ENCODE peak calls at places on chromosome 16, in six cellular contexts. Q is A549; G is H1; Y is ovary; H is effector memory CD4-positive, alpha-beta T cell; E is cardiac muscle cell. F is an unnamed sample.

GRCh38 chr16:68234188-68235104 is 1.5 kb downstream of the ESRP2 start:
- DNase-seq in G (peak), Q (no peak), H (no peak), Y (no peak), E (no peak), F (no peak)

GRCh38 chr16:56558024-56558747 is 6.7 kb upstream of the MT4 start:
- DNase-seq in Y (no peak), Q (peak), E (peak), H (no peak), G (no peak), F (no peak)

GRCh38 chr16:81694494-81695285 is 84.4 kb upstream of the PLCG2 start:
- DNase-seq in Q (no peak), E (peak), Y (peak), H (no peak), G (no peak), F (no peak)

GRCh38 chr16:12406840-12407690 is 396.6 kb downstream of the CPPED1 start:
- DNase-seq in Q (peak), H (no peak), G (no peak), E (no peak), Y (no peak), F (no peak)

GRCh38 chr16:72271841-72272240 is 99.9 kb upstream of the PMFBP1 start:
- DNase-seq in E (no peak), G (no peak), Y (no peak), Q (no peak), H (no peak), F (no peak)

GRCh38 chr16:3256146-3256875 is at the start of gene MEFV:
- DNase-seq in Q (no peak), H (no peak), Y (no peak), E (peak), G (no peak), F (peak)

GRCh38 chr16:17556276-17557052 is 85.7 kb upstream of the XYLT1 start:
- DNase-seq in Q (peak), Y (no peak), E (peak), H (no peak), G (no peak), F (no peak)

GRCh38 chr16:4373909-4374742 is 2.5 kb downstream of the VASN start:
- DNase-seq in H (no peak), E (peak), G (no peak), Y (peak), Q (peak), F (peak)

GRCh38 chr16:86215233-86215978 is 294.9 kb upstream of the FOXF1 start:
- DNase-seq in G (no peak), E (no peak), H (no peak), Y (no peak), Q (no peak), F (no peak)

GRCh38 chr16:50665128-50665878 is 15.8 kb downstream of the SNX20 start:
- DNase-seq in Q (peak), H (peak), Y (peak), G (peak), E (peak), F (peak)
- H3K4me3 ChIP-seq in Q (peak), H (peak), Y (peak), G (peak), E (no peak), F (peak)

GRCh38 chr16:27253526-27253930 is 15.0 kb downstream of the NSMCE1 start:
- DNase-seq in Q (peak), Y (no peak), E (peak), G (no peak), H (no peak), F (no peak)
- H3K27ac ChIP-seq in Q (no peak), Y (no peak), E (no peak), G (no peak), H (no peak), F (no peak)

GRCh38 chr16:84659656-84660300 is 11.5 kb downstream of the KLHL36 start:
- DNase-seq in Y (no peak), E (no peak), G (no peak), Q (no peak), H (no peak), F (no peak)

GRCh38 chr16:84660973-84661372 is 12.7 kb downstream of the KLHL36 start:
- DNase-seq in Y (no peak), E (no peak), G (no peak), Q (no peak), H (no peak), F (no peak)

GRCh38 chr16:84663433-84664101 is 15.3 kb downstream of the KLHL36 start:
- DNase-seq in H (no peak), Q (no peak), Y (no peak), E (no peak), G (no peak), F (no peak)

GRCh38 chr16:84661418-84662060 is 13.2 kb downstream of the KLHL36 start:
- DNase-seq in Y (no peak), H (no peak), G (no peak), E (no peak), Q (no peak), F (no peak)

GRCh38 chr16:84662471-84662870 is 14.2 kb downstream of the KLHL36 start:
- DNase-seq in H (no peak), Y (no peak), G (no peak), E (no peak), Q (no peak), F (no peak)
- H3K4me3 ChIP-seq in H (no peak), Y (no peak), G (no peak), E (no peak), Q (no peak), F (no peak)

GRCh38 chr16:88102597-88102996 is 151.4 kb downstream of the BANP start:
- DNase-seq in Q (no peak), E (no peak), H (no peak), G (no peak), Y (no peak), F (no peak)
- H3K27ac ChIP-seq in Q (no peak), E (no peak), H (no peak), G (no peak), Y (no peak), F (no peak)

GRCh38 chr16:61412562-61412961 is 623.7 kb downstream of the CDH8 start:
- DNase-seq in Q (no peak), H (no peak), G (no peak), Y (no peak), E (no peak), F (no peak)
- H3K4me3 ChIP-seq in Q (no peak), H (no peak), G (no peak), Y (no peak), E (no peak), F (no peak)

DNA sequence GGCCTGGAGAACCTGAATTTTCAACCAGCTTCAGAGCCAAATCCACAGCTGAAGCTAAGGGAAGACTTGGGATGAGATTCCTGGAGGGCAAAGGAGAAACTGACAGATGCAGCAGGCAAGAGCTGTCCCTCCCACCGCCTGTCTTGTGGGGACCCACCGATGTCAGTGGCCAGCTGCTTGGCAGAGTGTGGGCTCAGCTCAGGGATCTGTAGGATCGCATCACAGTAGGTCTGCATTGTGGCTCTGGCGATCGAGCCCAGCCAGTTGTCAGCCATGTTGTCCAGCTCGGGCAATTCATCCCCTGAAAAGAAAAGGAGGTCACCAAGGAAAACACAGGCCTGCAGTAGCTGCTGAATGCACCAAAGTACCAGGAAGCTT is 60.8 kb downstream of the COG7 start:
- DNase-seq in Q (no peak), E (no peak), H (no peak), G (no peak), Y (no peak), F (no peak)
- H3K27ac ChIP-seq in Q (no peak), E (no peak), H (no peak), G (no peak), Y (no peak), F (peak)

GRCh38 chr16:14004719-14005315 is 66.3 kb upstream of the MRTFB start:
- DNase-seq in G (no peak), Y (no peak), E (no peak), H (no peak), Q (no peak), F (no peak)

GRCh38 chr16:14004031-14004718 is 66.9 kb upstream of the MRTFB start:
- DNase-seq in E (no peak), H (no peak), Q (no peak), G (no peak), Y (no peak), F (no peak)

GRCh38 chr16:14001521-14001920 is 69.6 kb upstream of the MRTFB start:
- DNase-seq in Q (no peak), G (no peak), H (no peak), Y (no peak), E (no peak), F (no peak)

GRCh38 chr16:14002416-14002815 is 68.7 kb upstream of the MRTFB start:
- DNase-seq in E (no peak), Q (no peak), G (no peak), Y (no peak), H (no peak), F (no peak)

DNA sequence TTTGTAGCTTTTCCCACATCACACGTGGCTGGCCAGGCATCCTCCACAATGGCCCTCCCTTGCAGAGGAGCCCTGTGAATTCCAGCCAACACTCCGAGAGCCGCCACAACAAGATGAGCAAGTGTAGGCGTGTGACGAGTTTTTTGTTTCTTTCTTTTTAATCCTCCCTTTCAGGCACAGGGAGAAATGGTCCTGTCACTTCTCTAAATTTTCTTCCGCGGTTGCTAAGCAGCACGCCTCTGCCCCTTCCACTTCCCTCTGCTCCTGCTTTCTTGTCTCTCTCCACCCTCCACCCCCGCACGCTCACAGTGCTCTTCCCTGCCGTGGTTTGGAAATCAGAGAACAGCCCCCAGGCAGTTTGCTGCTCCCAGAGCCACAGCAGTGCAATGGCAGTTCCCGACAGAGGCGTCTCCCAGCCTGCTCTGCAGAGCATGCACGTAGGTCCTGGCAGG is 68.0 kb upstream of the MRTFB start:
- DNase-seq in Y (peak), E (peak), G (peak), Q (no peak), H (no peak), F (peak)
- H3K4me3 ChIP-seq in Y (peak), E (no peak), G (peak), Q (no peak), H (no peak), F (peak)